ENCODE peak calls at places on chromosome 6, in five cellular contexts. S, E, V, A and H are unnamed samples.
A peak's percentile ranks its signal among the peaks of the same experiment; 100 is the strongest.

GRCh38 chr6:157991067-157991432 is 9.4 kb downstream of the SYNJ2 start:
- DNase-seq in A (no peak), S (no peak), E (no peak), V (no peak), H (no peak)

GRCh38 chr6:158770533-158770932 is 48.6 kb downstream of the EZR start:
- DNase-seq in S (no peak), A (no peak), V (no peak), E (no peak), H (no peak)

GRCh38 chr6:7058250-7058923 is 49.4 kb upstream of the RREB1 start:
- DNase-seq in S (no peak), A (no peak), E (no peak), V (peak; percentile 82), H (no peak)

GRCh38 chr6:71228461-71229041 is 60.1 kb upstream of the OGFRL1 start:
- DNase-seq in V (no peak), A (no peak), S (no peak), E (no peak), H (no peak)

GRCh38 chr6:47047479-47048411 is 5.6 kb upstream of the ADGRF1 start:
- DNase-seq in A (peak; percentile 43), S (peak; percentile 28), V (peak; percentile 76), E (peak; percentile 47), H (peak; percentile 38)

GRCh38 chr6:150072201-150072600 is 3.3 kb upstream of the ULBP3 start:
- DNase-seq in V (peak; percentile 94), A (no peak), E (no peak), S (no peak), H (no peak)

GRCh38 chr6:106134906-106135634 is 48.9 kb downstream of the PRDM1 start:
- DNase-seq in S (no peak), V (peak; percentile 85), A (no peak), E (peak; percentile 60), H (no peak)

GRCh38 chr6:105990151-105990550 is 96.0 kb upstream of the PRDM1 start:
- DNase-seq in A (no peak), E (no peak), S (no peak), V (no peak), H (no peak)

GRCh38 chr6:35047265-35048011 is 93.7 kb downstream of the TCP11 start:
- DNase-seq in S (no peak), V (peak; percentile 45), A (no peak), E (no peak), H (no peak)

GRCh38 chr6:136790411-136791295 is 1.6 kb downstream of the MAP3K5 start:
- DNase-seq in E (no peak), A (no peak), S (no peak), V (no peak), H (no peak)

GRCh38 chr6:99905209-99906106 is 88.6 kb downstream of the MCHR2 start:
- DNase-seq in A (no peak), V (no peak), S (no peak), E (peak; percentile 11), H (no peak)

GRCh38 chr6:3075522-3076113 is 7.3 kb downstream of the RIPK1 start:
- DNase-seq in E (no peak), S (no peak), V (no peak), A (no peak), H (no peak)

GRCh38 chr6:2688416-2689064 is 62.2 kb downstream of the MYLK4 start:
- DNase-seq in V (no peak), S (no peak), E (no peak), A (no peak), H (no peak)

GRCh38 chr6:105675715-105676397 is 273.0 kb upstream of the PREP start:
- DNase-seq in S (no peak), V (no peak), E (no peak), A (no peak), H (no peak)

GRCh38 chr6:95923518-95923917 is 92.3 kb upstream of the FUT9 start:
- DNase-seq in V (no peak), A (no peak), S (no peak), E (peak; percentile 19), H (peak; percentile 18)

GRCh38 chr6:144362042-144363018 is 77.2 kb downstream of the UTRN start:
- DNase-seq in S (no peak), V (no peak), A (no peak), E (no peak), H (no peak)

GRCh38 chr6:82040405-82041221 is 206.9 kb downstream of the IBTK start:
- DNase-seq in S (peak; percentile 20), A (no peak), V (peak; percentile 55), E (peak; percentile 39), H (peak; percentile 30)

GRCh38 chr6:119148102-119148824 is 69.8 kb upstream of the FAM184A start:
- DNase-seq in E (peak; percentile 26), V (peak; percentile 59), S (no peak), A (no peak), H (no peak)

GRCh38 chr6:12482386-12482785 is 192.2 kb downstream of the EDN1 start:
- DNase-seq in E (no peak), A (no peak), V (no peak), S (no peak), H (no peak)

GRCh38 chr6:106488494-106489369 is 128.2 kb downstream of the CRYBG1 start:
- DNase-seq in A (no peak), S (no peak), E (no peak), V (no peak), H (no peak)

GRCh38 chr6:90460067-90460466 is 126.8 kb downstream of the MAP3K7 start:
- DNase-seq in E (no peak), S (no peak), A (no peak), V (no peak), H (no peak)

GRCh38 chr6:74574794-74575193 is 631.1 kb downstream of the COL12A1 start:
- DNase-seq in A (no peak), S (no peak), E (peak; percentile 8), V (no peak), H (no peak)

DNA sequence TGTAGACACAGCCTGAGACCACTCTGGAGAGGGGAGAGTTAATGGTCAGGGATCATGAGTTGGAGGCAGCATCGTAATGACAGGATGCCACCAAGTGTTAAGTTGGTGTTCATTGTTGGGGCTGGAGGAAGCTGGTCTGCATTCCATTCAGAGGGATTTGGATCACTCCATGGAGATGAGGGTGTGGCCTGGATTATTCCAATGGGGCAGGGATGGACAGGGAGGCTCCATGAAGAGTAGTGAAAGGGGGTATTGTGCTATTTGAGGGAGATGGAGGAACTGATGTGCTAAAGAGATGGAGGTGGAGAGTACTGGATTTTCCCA is 1.1 kb downstream of the SAPCD1 start:
- DNase-seq in A (no peak), S (no peak), E (no peak), V (no peak), H (no peak)
- TF ChIP-seq CTCF in A (no peak), S (no peak), E (no peak), V (no peak), H (no peak)

GRCh38 chr6:139376054-139376355 is 1.6 kb upstream of the CITED2 start:
- DNase-seq in S (no peak), V (no peak), A (no peak), E (no peak), H (no peak)

GRCh38 chr6:139375239-139376053 is 998 bp upstream of the CITED2 start:
- DNase-seq in E (peak; percentile 91), V (peak; percentile 96), S (peak; percentile 82), A (peak; percentile 73), H (peak; percentile 91)

GRCh38 chr6:139373928-139374356 is 506 bp downstream of the CITED2 start:
- DNase-seq in S (peak; percentile 14), A (no peak), E (no peak), V (peak; percentile 76), H (no peak)

GRCh38 chr6:139373154-139373927 is 1.1 kb downstream of the CITED2 start:
- DNase-seq in E (peak; percentile 55), V (peak; percentile 86), A (peak; percentile 61), S (peak; percentile 41), H (peak; percentile 81)

GRCh38 chr6:139374357-139375238 is at the start of gene CITED2:
- DNase-seq in E (peak; percentile 93), S (peak; percentile 90), V (peak; percentile 98), A (peak; percentile 86), H (peak; percentile 91)
- TF ChIP-seq CTCF in E (no peak), S (peak; percentile 48), V (peak; percentile 25), A (no peak), H (no peak)

GRCh38 chr6:124795879-124796838 is 166.1 kb upstream of the RNF217 start:
- DNase-seq in A (peak; percentile 62), E (peak; percentile 41), V (no peak), S (peak; percentile 26), H (peak; percentile 61)

GRCh38 chr6:124800222-124800621 is 162.0 kb upstream of the RNF217 start:
- DNase-seq in S (no peak), E (no peak), A (no peak), V (no peak), H (no peak)

GRCh38 chr6:124793406-124793805 is 168.8 kb upstream of the RNF217 start:
- DNase-seq in S (no peak), E (no peak), A (no peak), V (no peak), H (no peak)

GRCh38 chr6:124799638-124800037 is 162.6 kb upstream of the RNF217 start:
- DNase-seq in A (no peak), E (no peak), V (no peak), S (no peak), H (no peak)

DNA sequence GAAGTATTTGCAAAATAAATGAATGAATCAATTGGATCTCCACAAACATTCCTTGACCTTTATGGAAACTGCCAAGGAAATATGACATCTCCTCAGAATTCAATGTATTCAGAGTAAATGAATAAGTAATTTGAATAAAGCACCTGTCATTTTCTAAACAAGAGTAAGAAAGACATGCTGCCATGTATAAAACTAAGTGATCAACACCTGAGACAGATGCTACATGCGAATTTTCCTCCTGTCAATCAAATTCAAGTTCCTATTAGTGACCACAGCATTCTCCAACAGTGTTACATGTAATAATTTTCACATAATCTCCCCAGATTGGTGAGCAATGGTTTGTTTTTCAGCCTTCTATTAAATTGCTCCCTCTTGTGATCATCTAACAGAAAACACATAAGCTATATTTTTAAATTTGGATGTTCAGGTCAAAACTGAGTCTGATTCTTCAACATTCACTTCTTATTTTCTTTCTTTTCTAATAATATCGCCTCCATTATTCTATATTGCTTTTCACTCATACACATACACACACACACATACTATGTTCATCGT is 163.2 kb upstream of the RNF217 start:
- DNase-seq in E (no peak), S (no peak), V (no peak), A (no peak), H (no peak)
- TF ChIP-seq CTCF in E (no peak), S (peak; percentile 19), V (no peak), A (no peak), H (peak; percentile 22)

GRCh38 chr6:130187335-130188206 is 35.2 kb downstream of the SAMD3 start:
- DNase-seq in A (no peak), S (no peak), V (no peak), E (no peak), H (no peak)

GRCh38 chr6:130182466-130182865 is 40.3 kb downstream of the SAMD3 start:
- DNase-seq in A (no peak), S (no peak), E (no peak), V (no peak), H (no peak)

GRCh38 chr6:130183271-130184222 is 39.2 kb downstream of the SAMD3 start:
- DNase-seq in A (no peak), E (no peak), S (no peak), V (peak; percentile 48), H (no peak)

GRCh38 chr6:130188207-130188899 is 34.4 kb downstream of the SAMD3 start:
- DNase-seq in E (no peak), S (no peak), A (no peak), V (no peak), H (no peak)

DNA sequence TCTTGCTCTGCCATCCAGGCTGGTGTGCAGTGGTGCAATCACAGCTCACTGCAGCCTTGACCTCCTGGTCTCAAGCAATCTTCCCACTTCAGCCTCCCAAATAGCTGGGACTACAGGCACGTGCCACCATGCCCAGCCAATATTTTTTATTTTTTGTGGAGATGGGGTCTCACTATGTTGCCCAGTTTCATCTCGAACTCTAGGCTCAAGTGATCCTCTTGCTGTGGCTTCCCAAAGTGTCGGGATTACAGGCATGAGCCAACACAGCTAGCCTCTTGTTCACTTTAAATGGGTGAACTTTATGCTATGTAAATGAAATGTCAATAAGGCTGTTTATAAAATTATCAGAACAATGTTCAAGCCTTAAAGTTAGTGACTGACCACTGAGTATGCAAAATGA is 37.1 kb downstream of the SAMD3 start:
- DNase-seq in A (no peak), E (no peak), V (no peak), S (no peak), H (no peak)
- TF ChIP-seq CTCF in A (no peak), E (no peak), V (no peak), S (no peak), H (no peak)